ENCODE peak calls at places on chromosomes 5 and 9, in six cellular contexts. I is WERI-Rb-1, E is esophagus squamous epithelium, X is testis, Y is left ventricle myocardium inferior, W is gastrocnemius medialis. B is an unnamed sample.

GRCh38 chr5:16870878-16871277 is 65.2 kb downstream of the MYO10 start:
- DNase-seq in I (no peak), X (no peak), Y (no peak), E (no peak), W (no peak), B (no peak)

GRCh38 chr5:146624179-146624578 is 108.2 kb upstream of the GPR151 start:
- DNase-seq in X (no peak), I (no peak), W (no peak), Y (no peak), E (no peak), B (no peak)

GRCh38 chr9:107142896-107143603 is 140.0 kb upstream of the RAD23B start:
- DNase-seq in W (no peak), X (no peak), Y (no peak), E (no peak), I (no peak), B (no peak)

GRCh38 chr9:16824545-16825041 is 45.9 kb downstream of the BNC2 start:
- DNase-seq in X (no peak), W (no peak), I (peak; percentile 14), Y (no peak), E (no peak), B (no peak)

GRCh38 chr5:37900692-37901091 is 60.9 kb upstream of the GDNF start:
- DNase-seq in I (peak; percentile 54), E (no peak), X (peak; percentile 42), Y (peak; percentile 79), W (peak; percentile 37), B (no peak)

GRCh38 chr5:87229780-87230179 is 37.9 kb upstream of the RASA1 start:
- DNase-seq in W (no peak), Y (no peak), E (no peak), I (no peak), X (no peak), B (no peak)

GRCh38 chr5:95901676-95902646 is 59.7 kb downstream of the ELL2 start:
- DNase-seq in E (no peak), I (no peak), Y (no peak), W (no peak), X (no peak), B (no peak)

GRCh38 chr9:106713206-106713605 is 149.8 kb upstream of the ZNF462 start:
- DNase-seq in W (no peak), I (no peak), X (no peak), Y (no peak), E (no peak), B (no peak)

GRCh38 chr9:16884952-16885513 is 14.6 kb upstream of the BNC2 start:
- DNase-seq in E (no peak), Y (no peak), I (no peak), X (peak; percentile 25), W (no peak), B (no peak)

GRCh38 chr9:131111186-131111853 is 14.1 kb upstream of the NUP214 start:
- DNase-seq in I (no peak), Y (no peak), X (no peak), W (no peak), E (no peak), B (no peak)
- H3K27ac ChIP-seq in I (no peak overlapping the region), Y (peak overlapping the region; percentile 90), X (no peak overlapping the region), W (no peak overlapping the region), E (no peak overlapping the region), B (no peak overlapping the region)

GRCh38 chr5:102893942-102894341 is 138.8 kb downstream of the PAM start:
- DNase-seq in W (no peak), I (no peak), Y (no peak), X (no peak), E (no peak), B (no peak)
- H3K27me3 ChIP-seq in W (no peaks in the 10 kb centered on the region), I (no peaks in the 10 kb centered on the region), Y (no peaks in the 10 kb centered on the region), X (no peaks in the 10 kb centered on the region), E (no peaks in the 10 kb centered on the region), B (no peaks in the 10 kb centered on the region)

GRCh38 chr5:168575391-168576372 is 3.5 kb downstream of the PANK3 start:
- DNase-seq in X (peak; percentile 34), E (no peak), I (no peak), W (no peak), Y (no peak), B (no peak)

GRCh38 chr5:168579987-168580508 is 880 bp upstream of the PANK3 start:
- DNase-seq in E (no peak), Y (no peak), W (no peak), X (no peak), I (no peak), B (no peak)

GRCh38 chr5:168579206-168579986 is at the start of gene PANK3:
- DNase-seq in I (peak; percentile 99), E (peak; percentile 93), W (peak; percentile 99), X (peak; percentile 100), Y (peak; percentile 99), B (peak; percentile 99)

GRCh38 chr5:168578006-168578405 is 1.2 kb downstream of the PANK3 start:
- DNase-seq in W (no peak), Y (no peak), I (no peak), X (no peak), E (no peak), B (no peak)

DNA sequence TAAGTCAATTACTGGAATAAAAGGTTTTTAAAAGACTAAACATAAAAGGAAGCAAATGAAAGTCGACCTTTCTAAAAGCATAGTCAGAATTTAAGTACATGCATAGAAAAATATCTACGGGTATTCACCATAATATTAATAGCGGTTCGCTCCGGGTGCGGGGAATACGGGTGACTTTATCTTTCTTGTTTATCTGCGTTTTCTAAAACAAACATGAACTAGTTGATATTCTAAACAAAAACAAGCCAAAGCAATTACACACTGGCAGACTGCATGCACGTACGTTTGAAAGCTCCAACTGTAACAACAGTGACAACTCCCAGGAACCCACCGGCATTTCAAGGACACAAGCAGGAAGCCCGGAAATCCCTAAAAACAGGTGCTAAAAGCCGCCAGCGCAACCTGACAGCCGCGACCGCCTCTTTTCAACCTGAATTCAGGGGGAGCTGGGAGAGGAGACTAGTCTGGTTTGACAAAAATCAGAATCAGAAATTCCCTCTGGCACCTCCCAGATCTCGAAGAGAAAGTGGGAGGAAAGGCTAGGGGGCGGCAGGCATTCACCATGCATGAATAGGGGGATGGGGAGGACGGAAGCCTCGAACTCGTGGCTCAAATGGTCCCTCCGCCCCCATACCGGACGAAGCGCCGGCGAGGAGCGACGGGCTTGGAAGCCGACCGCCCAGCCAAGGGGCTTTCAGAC is 512 bp downstream of the PANK3 start:
- DNase-seq in W (peak; percentile 6), Y (no peak), X (peak; percentile 74), E (peak; percentile 40), I (peak; percentile 67), B (no peak)
- TF ChIP-seq CTCF in W (no peak), Y (no peak), X (no peak), E (no peak), I (peak; percentile 27), B (no peak)

DNA sequence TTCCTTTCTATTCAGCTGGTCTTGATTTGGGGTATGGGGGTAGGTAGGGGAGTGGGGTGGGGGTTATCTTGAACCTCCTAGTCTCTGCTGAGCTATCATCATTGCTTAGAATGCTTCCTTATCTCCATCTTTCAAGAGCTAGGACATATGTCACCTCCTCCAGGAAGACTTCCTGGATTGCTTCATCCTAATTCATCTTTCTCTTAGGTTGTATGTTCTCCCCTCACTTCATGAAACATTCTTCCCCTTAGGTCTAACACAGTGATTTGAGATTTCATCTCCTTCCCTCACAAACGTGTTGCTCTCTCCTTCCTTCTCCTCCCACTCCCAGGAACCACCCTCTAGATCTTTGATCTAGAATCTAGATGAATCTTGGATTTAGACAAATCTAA is 2.4 kb upstream of the SYNPO start:
- DNase-seq in Y (no peak), W (no peak), E (no peak), I (no peak), X (no peak), B (no peak)
- H3K27ac ChIP-seq in Y (peak overlapping the region; percentile 97), W (peak overlapping the region; percentile 100), E (peak overlapping the region; percentile 83), I (no peak overlapping the region), X (peak overlapping the region; percentile 88), B (peak overlapping the region; percentile 95)

GRCh38 chr5:137599479-137599878 is 100.4 kb upstream of the SPOCK1 start:
- DNase-seq in X (no peak), E (no peak), W (no peak), I (no peak), Y (no peak), B (no peak)
- H3K27me3 ChIP-seq in X (no peaks in the 10 kb centered on the region), E (peaks cover 43% of the 10 kb centered on the region), W (peaks cover 5% of the 10 kb centered on the region), I (no peaks in the 10 kb centered on the region), Y (peaks cover 43% of the 10 kb centered on the region), B (no peaks in the 10 kb centered on the region)

GRCh38 chr9:90894956-90895687 is 93.5 kb downstream of the SYK start:
- DNase-seq in X (no peak), I (peak; percentile 37), E (no peak), Y (no peak), W (no peak), B (no peak)
- TF ChIP-seq CTCF in X (peak; percentile 41), I (peak; percentile 92), E (no peak), Y (peak; percentile 51), W (peak; percentile 13), B (peak; percentile 34)